ENCODE peak calls at places on chromosome X, in four cellular contexts. E, I, M and Y are unnamed samples.

GRCh38 chrX:86507337-86507736 is 359.1 kb downstream of the DACH2 start:
- DNase-seq in E (no peak), I (no peak), M (no peak), Y (no peak)

GRCh38 chrX:4263005-4263404 is 549.6 kb upstream of the PRKX start:
- DNase-seq in E (peak), I (no peak), M (no peak), Y (no peak)

GRCh38 chrX:41350150-41350975 is 16.4 kb downstream of the DDX3X start:
- DNase-seq in E (no peak), I (no peak), M (no peak), Y (no peak)

GRCh38 chrX:9355739-9356138 is 109.1 kb upstream of the TBL1X start:
- DNase-seq in E (no peak), I (no peak), M (no peak), Y (no peak)

GRCh38 chrX:109732319-109732779 is 708 bp downstream of the ACSL4 start:
- DNase-seq in E (peak), I (peak), M (no peak), Y (no peak)

GRCh38 chrX:45274576-45274975 is 73.9 kb upstream of the DIPK2B start:
- DNase-seq in E (no peak), I (no peak), M (no peak), Y (no peak)

GRCh38 chrX:112819013-112819635 is 21.5 kb downstream of the AMOT start:
- DNase-seq in E (no peak), I (no peak), M (no peak), Y (no peak)

GRCh38 chrX:47285762-47286320 is 53.0 kb downstream of the USP11 start:
- DNase-seq in E (no peak), I (no peak), M (no peak), Y (no peak)